ENCODE peak calls at places on chromosome 22, in eight cellular contexts. One of them, this sample, is unnamed.

GRCh38 chr22:22770280-22770871 is 117.2 kb upstream of the IGLL5 start:
- DNase-seq in epithelial cell of proximal tubule: no peak
- DNase-seq in endodermal cell: peak; percentile 95
- DNase-seq in heart left ventricle: no peak
- DNase-seq in epithelial cell of esophagus: peak; percentile 36
- DNase-seq in fibroblast of lung: peak; percentile 27
- DNase-seq in AG04450: no peak
- DNase-seq in right lobe of liver: peak; percentile 72
- DNase-seq in this sample: peak; percentile 55

GRCh38 chr22:29870574-29870973 is 12.4 kb upstream of the MTMR3 start:
- DNase-seq in fibroblast of lung: no peak
- DNase-seq in AG04450: no peak
- DNase-seq in epithelial cell of esophagus: peak; percentile 81
- DNase-seq in epithelial cell of proximal tubule: no peak
- DNase-seq in right lobe of liver: no peak
- DNase-seq in heart left ventricle: no peak
- DNase-seq in endodermal cell: no peak
- DNase-seq in this sample: no peak

GRCh38 chr22:19679476-19680099 is 34.7 kb upstream of the SEPTIN5 start:
- DNase-seq in heart left ventricle: peak; percentile 46
- DNase-seq in epithelial cell of proximal tubule: no peak
- DNase-seq in AG04450: no peak
- DNase-seq in epithelial cell of esophagus: peak; percentile 24
- DNase-seq in fibroblast of lung: no peak
- DNase-seq in right lobe of liver: no peak
- DNase-seq in endodermal cell: peak; percentile 93
- DNase-seq in this sample: no peak

GRCh38 chr22:23305922-23306374 is 125.6 kb downstream of the BCR start:
- DNase-seq in heart left ventricle: peak; percentile 70
- DNase-seq in AG04450: no peak
- DNase-seq in fibroblast of lung: peak; percentile 93
- DNase-seq in endodermal cell: no peak
- DNase-seq in epithelial cell of esophagus: peak; percentile 68
- DNase-seq in epithelial cell of proximal tubule: no peak
- DNase-seq in right lobe of liver: no peak
- DNase-seq in this sample: peak; percentile 97

GRCh38 chr22:19663286-19663815 is 51.0 kb upstream of the SEPTIN5 start:
- DNase-seq in heart left ventricle: peak; percentile 77
- DNase-seq in epithelial cell of proximal tubule: no peak
- DNase-seq in right lobe of liver: no peak
- DNase-seq in epithelial cell of esophagus: peak; percentile 46
- DNase-seq in endodermal cell: no peak
- DNase-seq in AG04450: peak; percentile 36
- DNase-seq in fibroblast of lung: peak; percentile 92
- DNase-seq in this sample: peak; percentile 91

GRCh38 chr22:30205281-30206115 is 41.1 kb downstream of the LIF start:
- DNase-seq in epithelial cell of esophagus: peak; percentile 71
- DNase-seq in fibroblast of lung: peak; percentile 98
- DNase-seq in epithelial cell of proximal tubule: peak; percentile 89
- DNase-seq in heart left ventricle: peak; percentile 33
- DNase-seq in endodermal cell: no peak
- DNase-seq in right lobe of liver: peak; percentile 38
- DNase-seq in AG04450: peak; percentile 98
- DNase-seq in this sample: peak; percentile 97

GRCh38 chr22:47547881-47548630 is 785.6 kb downstream of the TBC1D22A start:
- DNase-seq in epithelial cell of esophagus: no peak
- DNase-seq in epithelial cell of proximal tubule: no peak
- DNase-seq in endodermal cell: no peak
- DNase-seq in heart left ventricle: no peak
- DNase-seq in fibroblast of lung: no peak
- DNase-seq in AG04450: no peak
- DNase-seq in right lobe of liver: no peak
- DNase-seq in this sample: no peak

GRCh38 chr22:31039393-31039792 is 41.7 kb upstream of the SMTN start:
- DNase-seq in epithelial cell of proximal tubule: no peak
- DNase-seq in heart left ventricle: peak; percentile 37
- DNase-seq in right lobe of liver: no peak
- DNase-seq in AG04450: peak; percentile 71
- DNase-seq in epithelial cell of esophagus: no peak
- DNase-seq in endodermal cell: no peak
- DNase-seq in fibroblast of lung: peak; percentile 88
- DNase-seq in this sample: peak; percentile 59

GRCh38 chr22:29072979-29073617 is at the start of gene KREMEN1:
- DNase-seq in heart left ventricle: no peak
- DNase-seq in AG04450: no peak
- DNase-seq in endodermal cell: peak; percentile 76
- DNase-seq in epithelial cell of proximal tubule: no peak
- DNase-seq in fibroblast of lung: no peak
- DNase-seq in epithelial cell of esophagus: no peak
- DNase-seq in right lobe of liver: peak; percentile 72
- DNase-seq in this sample: no peak

GRCh38 chr22:20946080-20946986 is 20.7 kb upstream of the AIFM3 start:
- DNase-seq in epithelial cell of esophagus: peak; percentile 57
- DNase-seq in heart left ventricle: no peak
- DNase-seq in fibroblast of lung: no peak
- DNase-seq in AG04450: no peak
- DNase-seq in right lobe of liver: no peak
- DNase-seq in endodermal cell: no peak
- DNase-seq in epithelial cell of proximal tubule: no peak
- DNase-seq in this sample: peak; percentile 35

GRCh38 chr22:23376256-23376655 is 195.9 kb downstream of the BCR start:
- DNase-seq in right lobe of liver: no peak
- DNase-seq in fibroblast of lung: no peak
- DNase-seq in epithelial cell of proximal tubule: no peak
- DNase-seq in endodermal cell: peak; percentile 91
- DNase-seq in heart left ventricle: no peak
- DNase-seq in AG04450: no peak
- DNase-seq in epithelial cell of esophagus: peak; percentile 39
- DNase-seq in this sample: no peak

GRCh38 chr22:40178417-40179409 is 988 bp downstream of the TNRC6B start:
- DNase-seq in endodermal cell: peak; percentile 71
- DNase-seq in right lobe of liver: no peak
- DNase-seq in heart left ventricle: no peak
- DNase-seq in AG04450: no peak
- DNase-seq in epithelial cell of esophagus: peak; percentile 39
- DNase-seq in epithelial cell of proximal tubule: no peak
- DNase-seq in fibroblast of lung: peak; percentile 48
- DNase-seq in this sample: peak; percentile 55

GRCh38 chr22:17430298-17430900 is 61.1 kb downstream of the CECR2 start:
- DNase-seq in epithelial cell of esophagus: peak; percentile 37
- DNase-seq in heart left ventricle: no peak
- DNase-seq in right lobe of liver: no peak
- DNase-seq in epithelial cell of proximal tubule: no peak
- DNase-seq in endodermal cell: no peak
- DNase-seq in AG04450: no peak
- DNase-seq in fibroblast of lung: peak; percentile 96
- DNase-seq in this sample: peak; percentile 93

GRCh38 chr22:20546541-20546950 is 39.1 kb downstream of the MED15 start:
- DNase-seq in endodermal cell: no peak
- DNase-seq in fibroblast of lung: no peak
- DNase-seq in epithelial cell of proximal tubule: no peak
- DNase-seq in right lobe of liver: no peak
- DNase-seq in heart left ventricle: no peak
- DNase-seq in epithelial cell of esophagus: no peak
- DNase-seq in AG04450: no peak
- DNase-seq in this sample: no peak

GRCh38 chr22:29128891-29129643 is 56.2 kb downstream of the KREMEN1 start:
- DNase-seq in heart left ventricle: no peak
- DNase-seq in fibroblast of lung: no peak
- DNase-seq in AG04450: no peak
- DNase-seq in endodermal cell: no peak
- DNase-seq in right lobe of liver: no peak
- DNase-seq in epithelial cell of esophagus: no peak
- DNase-seq in epithelial cell of proximal tubule: no peak
- DNase-seq in this sample: no peak

GRCh38 chr22:24027389-24027980 is 16.4 kb downstream of the CABIN1 start:
- DNase-seq in AG04450: no peak
- DNase-seq in right lobe of liver: peak; percentile 73
- DNase-seq in fibroblast of lung: no peak
- DNase-seq in heart left ventricle: no peak
- DNase-seq in epithelial cell of proximal tubule: no peak
- DNase-seq in endodermal cell: peak; percentile 10
- DNase-seq in epithelial cell of esophagus: no peak
- DNase-seq in this sample: no peak

GRCh38 chr22:20391222-20391621 is 2.7 kb upstream of the ZNF74 start:
- DNase-seq in fibroblast of lung: no peak
- DNase-seq in endodermal cell: peak; percentile 18
- DNase-seq in AG04450: no peak
- DNase-seq in epithelial cell of proximal tubule: no peak
- DNase-seq in epithelial cell of esophagus: no peak
- DNase-seq in heart left ventricle: no peak
- DNase-seq in right lobe of liver: no peak
- DNase-seq in this sample: no peak

GRCh38 chr22:20554824-20555223 is 47.4 kb downstream of the MED15 start:
- DNase-seq in right lobe of liver: no peak
- DNase-seq in AG04450: no peak
- DNase-seq in endodermal cell: no peak
- DNase-seq in heart left ventricle: no peak
- DNase-seq in epithelial cell of proximal tubule: no peak
- DNase-seq in fibroblast of lung: no peak
- DNase-seq in epithelial cell of esophagus: no peak
- DNase-seq in this sample: no peak

GRCh38 chr22:48943567-48944432 is 883.9 kb downstream of the BRD1 start:
- DNase-seq in epithelial cell of esophagus: no peak
- DNase-seq in epithelial cell of proximal tubule: no peak
- DNase-seq in fibroblast of lung: no peak
- DNase-seq in heart left ventricle: no peak
- DNase-seq in AG04450: no peak
- DNase-seq in right lobe of liver: no peak
- DNase-seq in endodermal cell: peak; percentile 82
- DNase-seq in this sample: no peak

GRCh38 chr22:19687561-19688300 is 26.6 kb upstream of the SEPTIN5 start:
- DNase-seq in epithelial cell of esophagus: peak; percentile 88
- DNase-seq in epithelial cell of proximal tubule: no peak
- DNase-seq in endodermal cell: peak; percentile 36
- DNase-seq in fibroblast of lung: no peak
- DNase-seq in right lobe of liver: no peak
- DNase-seq in heart left ventricle: no peak
- DNase-seq in AG04450: no peak
- DNase-seq in this sample: no peak

GRCh38 chr22:33747576-33748180 is 172.6 kb downstream of the LARGE1 start:
- DNase-seq in endodermal cell: no peak
- DNase-seq in right lobe of liver: no peak
- DNase-seq in AG04450: no peak
- DNase-seq in epithelial cell of proximal tubule: no peak
- DNase-seq in fibroblast of lung: no peak
- DNase-seq in heart left ventricle: no peak
- DNase-seq in epithelial cell of esophagus: no peak
- DNase-seq in this sample: no peak

DNA sequence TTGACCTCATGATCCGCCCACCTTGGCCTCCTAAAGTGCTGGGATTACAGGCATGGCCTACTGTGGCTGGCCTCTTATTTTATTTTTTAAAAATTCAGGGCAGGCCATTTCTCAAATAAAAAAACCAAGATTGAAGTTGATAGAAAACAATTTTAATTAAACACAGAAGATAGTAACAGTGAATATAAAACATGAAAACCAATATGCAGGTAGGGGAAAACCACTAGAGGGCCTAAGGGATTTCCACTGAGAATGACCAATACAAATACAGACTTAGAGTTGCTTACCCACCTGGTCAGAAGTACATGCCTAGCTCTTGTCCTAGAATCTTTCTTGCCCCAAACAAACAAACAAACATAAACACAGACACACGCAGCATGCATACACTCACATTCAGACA is 1.7 kb upstream of the RTCB start:
- DNase-seq in epithelial cell of proximal tubule: no peak
- DNase-seq in heart left ventricle: no peak
- DNase-seq in right lobe of liver: no peak
- DNase-seq in endodermal cell: no peak
- DNase-seq in fibroblast of lung: peak; percentile 49
- DNase-seq in epithelial cell of esophagus: peak; percentile 58
- DNase-seq in AG04450: peak; percentile 6
- DNase-seq in this sample: peak; percentile 39
- TF ChIP-seq CTCF in epithelial cell of proximal tubule: peak; percentile 68
- TF ChIP-seq CTCF in heart left ventricle: no peak
- TF ChIP-seq CTCF in right lobe of liver: peak; percentile 48
- TF ChIP-seq CTCF in endodermal cell: peak; percentile 82
- TF ChIP-seq CTCF in fibroblast of lung: peak; percentile 43
- TF ChIP-seq CTCF in epithelial cell of esophagus: peak; percentile 60
- TF ChIP-seq CTCF in AG04450: peak; percentile 74
- TF ChIP-seq CTCF in this sample: peak; percentile 33

DNA sequence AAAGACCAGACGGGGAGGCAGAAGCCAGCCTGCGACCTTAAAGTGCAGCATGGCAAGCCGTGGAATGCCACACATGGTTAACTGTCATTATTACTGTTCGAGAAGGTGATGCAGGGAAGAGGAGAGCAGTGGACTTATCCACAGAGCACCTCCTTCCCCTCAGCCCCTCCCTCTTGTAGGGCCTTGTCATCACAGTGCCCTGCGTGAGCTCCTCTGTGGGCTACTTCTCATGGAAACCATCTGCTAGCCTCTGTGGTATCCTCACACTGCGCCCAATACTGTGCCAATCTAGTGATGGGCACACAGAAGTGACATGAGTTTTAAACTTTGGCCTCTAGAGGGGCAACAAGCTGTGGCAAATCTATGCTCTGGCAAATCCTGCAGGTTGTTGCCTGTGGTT is 18.2 kb upstream of the CCDC134 start:
- DNase-seq in AG04450: no peak
- DNase-seq in heart left ventricle: no peak
- DNase-seq in epithelial cell of proximal tubule: no peak
- DNase-seq in epithelial cell of esophagus: no peak
- DNase-seq in right lobe of liver: no peak
- DNase-seq in fibroblast of lung: no peak
- DNase-seq in endodermal cell: no peak
- DNase-seq in this sample: no peak
- H3K4me3 ChIP-seq in AG04450: no peak overlapping the region
- H3K4me3 ChIP-seq in heart left ventricle: no peak overlapping the region
- H3K4me3 ChIP-seq in epithelial cell of proximal tubule: no peak overlapping the region
- H3K4me3 ChIP-seq in epithelial cell of esophagus: no peak overlapping the region
- H3K4me3 ChIP-seq in right lobe of liver: no peak overlapping the region
- H3K4me3 ChIP-seq in fibroblast of lung: no peak overlapping the region
- H3K4me3 ChIP-seq in endodermal cell: no peak overlapping the region
- H3K4me3 ChIP-seq in this sample: no peak overlapping the region

DNA sequence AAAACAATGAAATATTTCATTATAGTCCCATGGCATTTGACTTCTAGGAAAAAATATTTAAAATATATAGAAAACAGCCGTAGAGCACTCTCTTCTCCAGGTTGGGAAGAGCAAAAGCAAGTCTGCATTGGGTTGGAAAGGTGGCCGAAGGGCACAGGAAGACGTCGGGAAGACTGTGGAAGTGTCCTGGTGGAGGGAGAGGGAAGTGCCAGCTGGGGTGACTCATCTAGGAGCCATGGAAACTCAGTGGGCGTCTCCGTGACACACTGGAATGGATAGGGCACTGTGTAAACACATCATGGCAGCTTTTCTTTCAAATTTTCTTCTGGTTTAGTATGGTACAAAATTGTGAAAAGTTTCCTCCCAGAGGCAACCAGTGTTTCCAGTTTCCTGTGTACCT is 12.7 kb downstream of the GTPBP1 start:
- DNase-seq in fibroblast of lung: peak; percentile 78
- DNase-seq in epithelial cell of proximal tubule: no peak
- DNase-seq in heart left ventricle: no peak
- DNase-seq in epithelial cell of esophagus: peak; percentile 91
- DNase-seq in endodermal cell: peak; percentile 87
- DNase-seq in right lobe of liver: no peak
- DNase-seq in AG04450: no peak
- DNase-seq in this sample: peak; percentile 76
- TF ChIP-seq CTCF in fibroblast of lung: peak; percentile 60
- TF ChIP-seq CTCF in epithelial cell of proximal tubule: peak; percentile 70
- TF ChIP-seq CTCF in heart left ventricle: peak; percentile 39
- TF ChIP-seq CTCF in epithelial cell of esophagus: peak; percentile 88
- TF ChIP-seq CTCF in endodermal cell: peak; percentile 73
- TF ChIP-seq CTCF in right lobe of liver: peak; percentile 33
- TF ChIP-seq CTCF in AG04450: peak; percentile 64
- TF ChIP-seq CTCF in this sample: peak; percentile 82

GRCh38 chr22:26846645-26847044 is 189.3 kb downstream of the MIAT start:
- DNase-seq in heart left ventricle: no peak
- DNase-seq in epithelial cell of proximal tubule: no peak
- DNase-seq in AG04450: no peak
- DNase-seq in endodermal cell: no peak
- DNase-seq in epithelial cell of esophagus: no peak
- DNase-seq in fibroblast of lung: no peak
- DNase-seq in right lobe of liver: no peak
- DNase-seq in this sample: no peak
- H3K4me3 ChIP-seq in heart left ventricle: no peak overlapping the region
- H3K4me3 ChIP-seq in epithelial cell of proximal tubule: no peak overlapping the region
- H3K4me3 ChIP-seq in AG04450: no peak overlapping the region
- H3K4me3 ChIP-seq in endodermal cell: no peak overlapping the region
- H3K4me3 ChIP-seq in epithelial cell of esophagus: no peak overlapping the region
- H3K4me3 ChIP-seq in fibroblast of lung: no peak overlapping the region
- H3K4me3 ChIP-seq in right lobe of liver: no peak overlapping the region
- H3K4me3 ChIP-seq in this sample: no peak overlapping the region

This sample was measured in cardiac fibroblast.